ENCODE peak calls at places on chromosomes 5 and 9, in nine cellular contexts. I is foreskin keratinocyte; Y is mesothelial cell of epicardium; M is MM.1S; K is astrocyte of the spinal cord; Q is endodermal cell; P is cardiac fibroblast; B is PC-3; Z is CD4-positive, alpha-beta T cell. H is an unnamed sample.

GRCh38 chr9:109036744-109037680 is 23.7 kb upstream of the CTNNAL1 start:
- DNase-seq in I (no peak), Y (no peak), M (no peak), K (no peak), Q (no peak), P (peak; percentile 22), B (no peak), Z (no peak), H (no peak)

GRCh38 chr5:65548281-65548680 is 14.7 kb downstream of the CENPK start:
- DNase-seq in I (no peak), Y (no peak), M (no peak), K (no peak), Q (no peak), P (no peak), B (no peak), Z (no peak), H (no peak)

GRCh38 chr5:141757402-141757801 is 75.4 kb upstream of the ARAP3 start:
- DNase-seq in I (peak; percentile 33), Y (no peak), M (no peak), K (no peak), Q (peak; percentile 86), P (peak; percentile 58), B (peak; percentile 67), Z (no peak), H (no peak)

GRCh38 chr5:107533946-107534876 is 136.5 kb downstream of the EFNA5 start:
- DNase-seq in I (no peak), Y (no peak), M (no peak), K (no peak), Q (no peak), P (no peak), B (no peak), Z (no peak), H (no peak)

GRCh38 chr9:27865031-27865438 is 291.8 kb upstream of the C9orf72 start:
- DNase-seq in I (peak; percentile 20), Y (no peak), M (no peak), K (peak; percentile 47), Q (no peak), P (peak; percentile 20), B (peak; percentile 44), Z (no peak), H (no peak)

GRCh38 chr5:179243333-179243732 is 101.9 kb downstream of the ADAMTS2 start:
- DNase-seq in I (no peak), Y (no peak), M (no peak), K (peak; percentile 12), Q (peak; percentile 31), P (peak; percentile 82), B (no peak), Z (no peak), H (no peak)

GRCh38 chr5:140076788-140077187 is 33.7 kb upstream of the NRG2 start:
- DNase-seq in I (no peak), Y (no peak), M (no peak), K (no peak), Q (no peak), P (no peak), B (no peak), Z (no peak), H (no peak)

GRCh38 chr5:1511037-1511436 is 12.7 kb downstream of the LPCAT1 start:
- DNase-seq in I (no peak), Y (peak; percentile 35), M (no peak), K (no peak), Q (peak; percentile 35), P (no peak), B (no peak), Z (no peak), H (peak; percentile 12)

GRCh38 chr9:84296146-84296843 is 44.3 kb downstream of the SLC28A3 start:
- DNase-seq in I (peak; percentile 80), Y (no peak), M (peak; percentile 58), K (peak; percentile 70), Q (no peak), P (peak; percentile 51), B (peak; percentile 25), Z (peak; percentile 4), H (peak; percentile 63)

GRCh38 chr9:68843239-68843638 is 138.2 kb downstream of the PIP5K1B start:
- DNase-seq in I (peak; percentile 76), Y (no peak), M (no peak), K (no peak), Q (no peak), P (no peak), B (no peak), Z (no peak), H (no peak)

GRCh38 chr9:106404137-106404536 is 458.8 kb upstream of the ZNF462 start:
- DNase-seq in I (no peak), Y (no peak), M (no peak), K (no peak), Q (no peak), P (no peak), B (no peak), Z (no peak), H (no peak)

GRCh38 chr5:172118891-172119290 is 69.1 kb downstream of the STK10 start:
- DNase-seq in I (no peak), Y (no peak), M (no peak), K (no peak), Q (no peak), P (no peak), B (no peak), Z (no peak), H (no peak)

GRCh38 chr9:63859475-63860215 is 1425.4 kb downstream of the FOXD4L5 start:
- DNase-seq in I (no peak), Y (no peak), M (peak; percentile 6), K (peak; percentile 7), Q (no peak), P (peak; percentile 13), B (no peak), Z (peak; percentile 5), H (peak; percentile 70)

GRCh38 chr5:17087035-17087434 is 130.4 kb upstream of the BASP1 start:
- DNase-seq in I (no peak), Y (no peak), M (no peak), K (peak; percentile 27), Q (no peak), P (peak; percentile 22), B (no peak), Z (no peak), H (no peak)

GRCh38 chr9:6955251-6955921 is 197.6 kb downstream of the KDM4C start:
- DNase-seq in I (no peak), Y (no peak), M (no peak), K (peak; percentile 83), Q (no peak), P (peak; percentile 80), B (no peak), Z (no peak), H (peak; percentile 45)

GRCh38 chr5:69099302-69099701 is 5.5 kb downstream of the SLC30A5 start:
- DNase-seq in I (no peak), Y (no peak), M (no peak), K (no peak), Q (no peak), P (no peak), B (no peak), Z (no peak), H (no peak)

GRCh38 chr9:92100237-92100911 is 14.8 kb downstream of the SPTLC1 start:
- DNase-seq in I (peak; percentile 90), Y (no peak), M (no peak), K (peak; percentile 74), Q (peak; percentile 62), P (peak; percentile 70), B (peak; percentile 81), Z (no peak), H (no peak)

GRCh38 chr9:121201738-121202533 is at the start of gene RAB14:
- DNase-seq in I (peak; percentile 94), Y (peak; percentile 99), M (peak; percentile 99), K (peak; percentile 98), Q (peak; percentile 100), P (peak; percentile 99), B (peak; percentile 95), Z (peak; percentile 100), H (peak; percentile 99)
- TF ChIP-seq CTCF in I (peak; percentile 79), Y (peak; percentile 50), M (peak; percentile 59), K (peak; percentile 58), Q (peak; percentile 62), P (peak; percentile 38), B (peak; percentile 53), Z (peak; percentile 62), H (peak; percentile 61)

GRCh38 chr9:99531313-99531712 is 290.4 kb upstream of the NR4A3 start:
- DNase-seq in I (no peak), Y (no peak), M (no peak), K (no peak), Q (no peak), P (no peak), B (no peak), Z (no peak), H (no peak)
- TF ChIP-seq CTCF in I (no peak), Y (no peak), M (no peak), K (no peak), Q (no peak), P (no peak), B (no peak), Z (no peak), H (no peak)

DNA sequence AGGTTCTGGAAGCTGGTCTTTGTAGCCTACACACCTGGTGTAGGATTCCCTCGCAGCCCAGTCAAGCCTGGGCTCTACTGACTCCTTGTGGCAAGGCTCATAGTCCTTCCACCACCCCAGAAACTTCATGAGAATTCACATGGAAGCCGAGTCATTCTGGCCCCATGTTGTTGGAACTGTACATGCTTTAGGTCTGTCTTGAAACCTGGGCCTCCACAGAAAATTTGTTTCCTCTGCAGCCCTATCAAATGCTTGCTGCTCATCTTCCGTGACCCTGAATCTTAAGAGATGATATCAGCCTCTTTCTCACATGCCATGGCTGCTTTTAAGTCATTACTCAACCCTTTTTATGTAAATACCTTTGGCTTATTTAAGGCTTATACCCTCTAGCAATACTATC is 113.4 kb upstream of the GRHPR start:
- DNase-seq in I (peak; percentile 32), Y (no peak), M (peak; percentile 18), K (no peak), Q (peak; percentile 69), P (no peak), B (peak; percentile 34), Z (no peak), H (peak; percentile 27)
- TF ChIP-seq CTCF in I (peak; percentile 57), Y (no peak), M (peak; percentile 53), K (peak; percentile 38), Q (peak; percentile 70), P (peak; percentile 21), B (peak; percentile 41), Z (peak; percentile 16), H (peak; percentile 27)

GRCh38 chr5:38519476-38519875 is 37.0 kb downstream of the LIFR start:
- DNase-seq in I (no peak), Y (no peak), M (no peak), K (no peak), Q (no peak), P (no peak), B (no peak), Z (no peak), H (no peak)

GRCh38 chr5:38518341-38518740 is 38.1 kb downstream of the LIFR start:
- DNase-seq in I (no peak), Y (no peak), M (no peak), K (no peak), Q (no peak), P (no peak), B (no peak), Z (no peak), H (no peak)

GRCh38 chr5:38515081-38515480 is 41.4 kb downstream of the LIFR start:
- DNase-seq in I (no peak), Y (no peak), M (no peak), K (no peak), Q (no peak), P (no peak), B (no peak), Z (no peak), H (no peak)

DNA sequence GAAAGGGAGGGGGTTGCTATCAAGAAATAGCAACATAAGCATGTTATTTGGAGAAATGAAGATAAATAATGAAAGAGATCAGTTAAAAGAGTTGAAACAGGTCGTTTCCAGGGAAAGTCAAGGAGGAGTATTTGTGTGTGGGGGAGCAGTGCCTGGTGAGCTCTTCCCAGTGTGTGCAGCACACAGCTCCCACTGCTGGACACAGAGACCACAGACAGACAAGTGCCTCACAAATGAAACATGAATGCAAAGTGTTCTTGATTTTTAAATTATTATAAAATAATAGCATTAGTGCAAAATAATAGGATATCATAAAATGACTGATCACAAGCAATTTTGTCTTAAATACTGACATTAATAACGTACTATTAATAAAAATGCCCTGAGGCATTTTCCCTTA is 40.8 kb downstream of the LIFR start:
- DNase-seq in I (peak; percentile 20), Y (no peak), M (no peak), K (no peak), Q (no peak), P (peak; percentile 61), B (peak; percentile 42), Z (no peak), H (no peak)
- TF ChIP-seq CTCF in I (peak; percentile 62), Y (no peak), M (peak; percentile 12), K (peak; percentile 74), Q (peak; percentile 60), P (peak; percentile 46), B (peak; percentile 66), Z (no peak), H (no peak)

H was measured in GM20000.